ENCODE peak calls at places on chromosomes 11 and 22, in eight cellular contexts. One of them, this sample, is unnamed. For H3K4me1, the result is how much of the 10 kb centered on the place peaks cover.

GRCh38 chr22:23069502-23070357 is 589 bp upstream of the GNAZ start:
- DNase-seq in H1: peak
- DNase-seq in endodermal cell: peak
- DNase-seq in Peyer's patch: peak
- DNase-seq in GM23248: peak
- DNase-seq in HCT116: peak
- DNase-seq in heart left ventricle: peak
- DNase-seq in kidney: peak
- DNase-seq in this sample: peak

GRCh38 chr11:18739684-18740083 is 13.7 kb upstream of the IGSF22 start:
- DNase-seq in HCT116: no peak
- DNase-seq in H1: no peak
- DNase-seq in Peyer's patch: no peak
- DNase-seq in heart left ventricle: no peak
- DNase-seq in endodermal cell: no peak
- DNase-seq in GM23248: no peak
- DNase-seq in kidney: no peak
- DNase-seq in this sample: no peak

GRCh38 chr11:9664276-9665171 is 647 bp downstream of the SWAP70 start:
- DNase-seq in endodermal cell: no peak
- DNase-seq in GM23248: peak
- DNase-seq in heart left ventricle: peak
- DNase-seq in H1: no peak
- DNase-seq in Peyer's patch: peak
- DNase-seq in kidney: peak
- DNase-seq in HCT116: no peak
- DNase-seq in this sample: peak

GRCh38 chr11:112949781-112950575 is 11.2 kb upstream of the NCAM1 start:
- DNase-seq in H1: no peak
- DNase-seq in Peyer's patch: no peak
- DNase-seq in heart left ventricle: peak
- DNase-seq in kidney: no peak
- DNase-seq in GM23248: no peak
- DNase-seq in HCT116: no peak
- DNase-seq in endodermal cell: no peak
- DNase-seq in this sample: no peak

GRCh38 chr11:112049777-112050176 is 24.0 kb downstream of the PIH1D2 start:
- DNase-seq in kidney: no peak
- DNase-seq in GM23248: no peak
- DNase-seq in Peyer's patch: no peak
- DNase-seq in heart left ventricle: no peak
- DNase-seq in H1: no peak
- DNase-seq in HCT116: no peak
- DNase-seq in endodermal cell: no peak
- DNase-seq in this sample: no peak

GRCh38 chr11:109553284-109553683 is 131.3 kb downstream of the C11orf87 start:
- DNase-seq in H1: no peak
- DNase-seq in kidney: no peak
- DNase-seq in Peyer's patch: no peak
- DNase-seq in endodermal cell: no peak
- DNase-seq in heart left ventricle: no peak
- DNase-seq in GM23248: no peak
- DNase-seq in HCT116: no peak
- DNase-seq in this sample: no peak

GRCh38 chr22:43843783-43844530 is 18.4 kb downstream of the SULT4A1 start:
- DNase-seq in GM23248: no peak
- DNase-seq in heart left ventricle: no peak
- DNase-seq in H1: no peak
- DNase-seq in Peyer's patch: no peak
- DNase-seq in endodermal cell: no peak
- DNase-seq in kidney: peak
- DNase-seq in HCT116: no peak
- DNase-seq in this sample: peak

GRCh38 chr22:50530857-50531545 is 1.2 kb upstream of the TYMP start:
- DNase-seq in HCT116: peak
- DNase-seq in Peyer's patch: peak
- DNase-seq in kidney: peak
- DNase-seq in heart left ventricle: peak
- DNase-seq in endodermal cell: peak
- DNase-seq in H1: no peak
- DNase-seq in GM23248: peak
- DNase-seq in this sample: peak

GRCh38 chr22:49295851-49296560 is 531.7 kb downstream of the BRD1 start:
- DNase-seq in GM23248: no peak
- DNase-seq in HCT116: no peak
- DNase-seq in Peyer's patch: peak
- DNase-seq in endodermal cell: peak
- DNase-seq in heart left ventricle: peak
- DNase-seq in H1: no peak
- DNase-seq in kidney: no peak
- DNase-seq in this sample: no peak

GRCh38 chr22:31284756-31285155 is 7.5 kb downstream of the PIK3IP1 start:
- DNase-seq in heart left ventricle: no peak
- DNase-seq in H1: no peak
- DNase-seq in HCT116: no peak
- DNase-seq in endodermal cell: no peak
- DNase-seq in Peyer's patch: no peak
- DNase-seq in GM23248: no peak
- DNase-seq in kidney: no peak
- DNase-seq in this sample: no peak

GRCh38 chr11:115548878-115549528 is 44.8 kb upstream of the CADM1 start:
- DNase-seq in Peyer's patch: no peak
- DNase-seq in H1: peak
- DNase-seq in kidney: no peak
- DNase-seq in heart left ventricle: no peak
- DNase-seq in HCT116: no peak
- DNase-seq in GM23248: no peak
- DNase-seq in endodermal cell: peak
- DNase-seq in this sample: no peak

GRCh38 chr11:113994077-113994954 is 19.4 kb downstream of the HTR3A start:
- DNase-seq in kidney: no peak
- DNase-seq in H1: no peak
- DNase-seq in HCT116: no peak
- DNase-seq in heart left ventricle: no peak
- DNase-seq in GM23248: peak
- DNase-seq in Peyer's patch: peak
- DNase-seq in endodermal cell: peak
- DNase-seq in this sample: no peak

GRCh38 chr11:38791346-38791961 is 2193.4 kb upstream of the RAG2 start:
- DNase-seq in heart left ventricle: no peak
- DNase-seq in GM23248: peak
- DNase-seq in endodermal cell: peak
- DNase-seq in Peyer's patch: no peak
- DNase-seq in kidney: no peak
- DNase-seq in HCT116: peak
- DNase-seq in H1: peak
- DNase-seq in this sample: no peak

GRCh38 chr11:72102162-72102561 is 935 bp downstream of the LAMTOR1 start:
- DNase-seq in HCT116: no peak
- DNase-seq in endodermal cell: no peak
- DNase-seq in Peyer's patch: no peak
- DNase-seq in GM23248: peak
- DNase-seq in H1: no peak
- DNase-seq in kidney: no peak
- DNase-seq in heart left ventricle: no peak
- DNase-seq in this sample: no peak
- H3K4me3 ChIP-seq in HCT116: peak
- H3K4me3 ChIP-seq in endodermal cell: peak
- H3K4me3 ChIP-seq in Peyer's patch: peak
- H3K4me3 ChIP-seq in GM23248: peak
- H3K4me3 ChIP-seq in H1: peak
- H3K4me3 ChIP-seq in kidney: peak
- H3K4me3 ChIP-seq in heart left ventricle: peak
- H3K4me3 ChIP-seq in this sample: peak

DNA sequence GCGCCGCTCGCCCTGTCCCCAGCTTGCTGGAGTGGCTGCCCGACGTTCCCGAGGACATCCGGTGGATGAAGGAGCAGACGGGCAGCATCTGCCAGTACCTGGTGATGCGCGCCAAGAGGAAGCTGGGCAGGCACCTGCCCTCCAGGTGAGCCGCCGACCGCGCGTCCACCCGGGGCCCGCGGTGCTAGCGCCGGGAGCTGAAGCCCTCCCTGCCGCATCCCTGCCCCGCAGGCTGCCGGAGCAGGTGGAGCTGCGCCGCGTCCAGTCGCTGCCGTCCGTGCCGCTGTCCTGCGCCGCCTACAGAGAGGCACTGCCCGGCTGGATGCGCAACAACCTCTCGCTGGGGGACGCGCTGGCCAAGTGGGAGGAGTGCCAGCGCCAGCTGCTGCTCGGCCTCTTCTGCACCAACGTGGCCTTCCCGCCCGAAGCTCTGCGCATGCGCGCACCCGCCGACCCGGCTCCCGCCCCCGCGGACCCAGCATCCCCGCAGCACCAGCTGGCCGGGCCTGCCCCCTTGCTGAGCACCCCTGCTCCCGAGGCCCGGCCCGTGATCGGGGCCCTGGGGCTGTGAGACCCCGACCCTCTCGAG is 3.3 kb upstream of the CRACR2B start:
- DNase-seq in H1: no peak
- DNase-seq in GM23248: no peak
- DNase-seq in heart left ventricle: no peak
- DNase-seq in HCT116: no peak
- DNase-seq in endodermal cell: no peak
- DNase-seq in kidney: no peak
- DNase-seq in Peyer's patch: no peak
- DNase-seq in this sample: no peak
- H3K4me1 ChIP-seq in H1: under half
- H3K4me1 ChIP-seq in GM23248: under half
- H3K4me1 ChIP-seq in heart left ventricle: half or more
- H3K4me1 ChIP-seq in HCT116: half or more
- H3K4me1 ChIP-seq in endodermal cell: under half
- H3K4me1 ChIP-seq in kidney: under half
- H3K4me1 ChIP-seq in Peyer's patch: under half
- H3K4me1 ChIP-seq in this sample: half or more

GRCh38 chr11:122093731-122094130 is 22.3 kb downstream of the BLID start:
- DNase-seq in H1: no peak
- DNase-seq in HCT116: no peak
- DNase-seq in GM23248: peak
- DNase-seq in Peyer's patch: no peak
- DNase-seq in heart left ventricle: no peak
- DNase-seq in kidney: no peak
- DNase-seq in endodermal cell: no peak
- DNase-seq in this sample: no peak
- H3K4me3 ChIP-seq in H1: no peak
- H3K4me3 ChIP-seq in HCT116: no peak
- H3K4me3 ChIP-seq in GM23248: peak
- H3K4me3 ChIP-seq in Peyer's patch: no peak
- H3K4me3 ChIP-seq in heart left ventricle: no peak
- H3K4me3 ChIP-seq in kidney: no peak
- H3K4me3 ChIP-seq in endodermal cell: no peak
- H3K4me3 ChIP-seq in this sample: no peak

GRCh38 chr11:118903204-118904015 is 19.7 kb downstream of the CXCR5 start:
- DNase-seq in HCT116: no peak
- DNase-seq in kidney: peak
- DNase-seq in heart left ventricle: no peak
- DNase-seq in endodermal cell: no peak
- DNase-seq in H1: no peak
- DNase-seq in Peyer's patch: no peak
- DNase-seq in GM23248: no peak
- DNase-seq in this sample: no peak
- H3K4me1 ChIP-seq in HCT116: under half
- H3K4me1 ChIP-seq in kidney: under half
- H3K4me1 ChIP-seq in heart left ventricle: under half
- H3K4me1 ChIP-seq in endodermal cell: under half
- H3K4me1 ChIP-seq in H1: under half
- H3K4me1 ChIP-seq in Peyer's patch: under half
- H3K4me1 ChIP-seq in GM23248: under half
- H3K4me1 ChIP-seq in this sample: under half

DNA sequence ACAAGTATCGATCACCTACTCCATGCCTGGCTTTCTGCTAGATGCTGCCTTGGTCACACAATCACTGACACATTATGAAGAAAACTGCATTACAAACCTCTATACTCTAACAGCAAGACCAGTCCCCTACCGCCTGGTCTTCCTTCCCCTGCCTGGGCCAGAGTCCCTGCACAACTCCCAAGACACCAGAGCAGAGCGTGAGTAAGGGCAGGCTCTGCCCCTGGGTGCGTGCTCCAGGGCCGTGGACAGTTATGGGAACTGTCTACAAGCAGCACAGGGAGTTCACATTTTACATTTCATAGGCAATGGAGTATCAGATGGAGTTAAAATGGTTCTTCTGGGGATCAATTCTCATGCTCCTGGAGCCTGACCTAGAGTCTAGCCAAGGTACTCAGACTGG is 6.5 kb downstream of the FZD4 start:
- DNase-seq in Peyer's patch: no peak
- DNase-seq in HCT116: no peak
- DNase-seq in endodermal cell: no peak
- DNase-seq in GM23248: no peak
- DNase-seq in kidney: no peak
- DNase-seq in heart left ventricle: peak
- DNase-seq in H1: no peak
- DNase-seq in this sample: no peak
- H3K4me3 ChIP-seq in Peyer's patch: no peak
- H3K4me3 ChIP-seq in HCT116: no peak
- H3K4me3 ChIP-seq in endodermal cell: peak
- H3K4me3 ChIP-seq in GM23248: no peak
- H3K4me3 ChIP-seq in kidney: peak
- H3K4me3 ChIP-seq in heart left ventricle: peak
- H3K4me3 ChIP-seq in H1: no peak
- H3K4me3 ChIP-seq in this sample: peak

GRCh38 chr22:46430961-46431838 is 95.7 kb downstream of the TRMU start:
- DNase-seq in kidney: no peak
- DNase-seq in H1: no peak
- DNase-seq in HCT116: no peak
- DNase-seq in heart left ventricle: no peak
- DNase-seq in GM23248: no peak
- DNase-seq in endodermal cell: no peak
- DNase-seq in Peyer's patch: no peak
- DNase-seq in this sample: no peak
- H3K4me1 ChIP-seq in kidney: under half
- H3K4me1 ChIP-seq in H1: under half
- H3K4me1 ChIP-seq in HCT116: under half
- H3K4me1 ChIP-seq in heart left ventricle: under half
- H3K4me1 ChIP-seq in GM23248: under half
- H3K4me1 ChIP-seq in endodermal cell: under half
- H3K4me1 ChIP-seq in Peyer's patch: under half
- H3K4me1 ChIP-seq in this sample: under half

GRCh38 chr22:17368144-17368726 is 1.0 kb upstream of the CECR2 start:
- DNase-seq in HCT116: no peak
- DNase-seq in kidney: no peak
- DNase-seq in GM23248: peak
- DNase-seq in heart left ventricle: no peak
- DNase-seq in H1: no peak
- DNase-seq in Peyer's patch: no peak
- DNase-seq in endodermal cell: no peak
- DNase-seq in this sample: no peak

GRCh38 chr22:17368727-17369552 is at the start of gene CECR2:
- DNase-seq in kidney: peak
- DNase-seq in H1: peak
- DNase-seq in heart left ventricle: peak
- DNase-seq in GM23248: no peak
- DNase-seq in HCT116: peak
- DNase-seq in endodermal cell: peak
- DNase-seq in Peyer's patch: no peak
- DNase-seq in this sample: peak

GRCh38 chr22:17370766-17371181 is 1.5 kb downstream of the CECR2 start:
- DNase-seq in HCT116: no peak
- DNase-seq in Peyer's patch: no peak
- DNase-seq in GM23248: no peak
- DNase-seq in kidney: no peak
- DNase-seq in heart left ventricle: no peak
- DNase-seq in H1: no peak
- DNase-seq in endodermal cell: no peak
- DNase-seq in this sample: no peak

GRCh38 chr22:17370036-17370765 is 941 bp downstream of the CECR2 start:
- DNase-seq in kidney: peak
- DNase-seq in GM23248: no peak
- DNase-seq in endodermal cell: peak
- DNase-seq in Peyer's patch: no peak
- DNase-seq in heart left ventricle: peak
- DNase-seq in HCT116: no peak
- DNase-seq in H1: no peak
- DNase-seq in this sample: no peak

GRCh38 chr22:17369553-17370035 is 334 bp downstream of the CECR2 start:
- DNase-seq in H1: no peak
- DNase-seq in Peyer's patch: no peak
- DNase-seq in GM23248: peak
- DNase-seq in endodermal cell: peak
- DNase-seq in HCT116: no peak
- DNase-seq in kidney: peak
- DNase-seq in heart left ventricle: peak
- DNase-seq in this sample: peak
- H3K4me3 ChIP-seq in H1: peak
- H3K4me3 ChIP-seq in Peyer's patch: peak
- H3K4me3 ChIP-seq in GM23248: no peak
- H3K4me3 ChIP-seq in endodermal cell: peak
- H3K4me3 ChIP-seq in HCT116: peak
- H3K4me3 ChIP-seq in kidney: no peak
- H3K4me3 ChIP-seq in heart left ventricle: peak
- H3K4me3 ChIP-seq in this sample: peak

This sample was measured in lower lobe of right lung.